ENCODE peak calls at places on chromosome 11, in eight cellular contexts. Q is esophagus squamous epithelium, A is spleen, B is HepG2, W is right lobe of liver, G is suprapubic skin, M is A549, E is tibial nerve. Z is an unnamed sample.

GRCh38 chr11:105244157-105244820 is 104.7 kb upstream of the CARD18 start:
- DNase-seq in Q (no peak), A (no peak), B (no peak), W (no peak), G (no peak), M (peak; percentile 71), E (no peak), Z (no peak)

GRCh38 chr11:21133722-21134121 is 464.3 kb downstream of the NELL1 start:
- DNase-seq in Q (no peak), A (no peak), B (no peak), W (no peak), G (no peak), M (no peak), E (no peak), Z (no peak)

GRCh38 chr11:104092744-104093143 is 56.3 kb downstream of the DDI1 start:
- DNase-seq in Q (no peak), A (no peak), B (no peak), W (no peak), G (no peak), M (no peak), E (no peak), Z (no peak)

GRCh38 chr11:70921804-70922203 is 330.6 kb downstream of the SHANK2 start:
- DNase-seq in Q (no peak), A (no peak), B (no peak), W (no peak), G (no peak), M (no peak), E (no peak), Z (no peak)

GRCh38 chr11:30346068-30346688 is 23.3 kb downstream of the ARL14EP start:
- DNase-seq in Q (no peak), A (no peak), B (peak; percentile 52), W (no peak), G (no peak), M (peak; percentile 47), E (no peak), Z (no peak)

GRCh38 chr11:68130121-68130520 is 8.9 kb upstream of the CHKA start:
- DNase-seq in Q (no peak), A (no peak), B (no peak), W (no peak), G (no peak), M (no peak), E (no peak), Z (no peak)

GRCh38 chr11:129785383-129786111 is 30.1 kb upstream of the TMEM45B start:
- DNase-seq in Q (no peak), A (no peak), B (peak; percentile 41), W (no peak), G (no peak), M (peak; percentile 8), E (no peak), Z (no peak)

GRCh38 chr11:68480193-68480592 is 19.6 kb downstream of the PPP6R3 start:
- DNase-seq in Q (no peak), A (no peak), B (no peak), W (no peak), G (no peak), M (no peak), E (no peak), Z (no peak)

GRCh38 chr11:104653011-104653806 is 245.1 kb downstream of the CASP12 start:
- DNase-seq in Q (no peak), A (no peak), B (no peak), W (no peak), G (no peak), M (no peak), E (no peak), Z (peak; percentile 43)

GRCh38 chr11:94883878-94884277 is 89.5 kb downstream of the CWC15 start:
- DNase-seq in Q (no peak), A (no peak), B (no peak), W (no peak), G (no peak), M (no peak), E (no peak), Z (no peak)

GRCh38 chr11:10654211-10655150 is 39.1 kb downstream of the IRAG1 start:
- DNase-seq in Q (no peak), A (no peak), B (peak; percentile 57), W (no peak), G (no peak), M (peak; percentile 72), E (no peak), Z (no peak)

GRCh38 chr11:12950681-12951080 is 58.4 kb upstream of the RASSF10 start:
- DNase-seq in Q (no peak), A (no peak), B (no peak), W (no peak), G (no peak), M (no peak), E (no peak), Z (no peak)

GRCh38 chr11:35246725-35247124 is 107.8 kb downstream of the CD44 start:
- DNase-seq in Q (no peak), A (no peak), B (no peak), W (no peak), G (no peak), M (no peak), E (no peak), Z (no peak)

DNA sequence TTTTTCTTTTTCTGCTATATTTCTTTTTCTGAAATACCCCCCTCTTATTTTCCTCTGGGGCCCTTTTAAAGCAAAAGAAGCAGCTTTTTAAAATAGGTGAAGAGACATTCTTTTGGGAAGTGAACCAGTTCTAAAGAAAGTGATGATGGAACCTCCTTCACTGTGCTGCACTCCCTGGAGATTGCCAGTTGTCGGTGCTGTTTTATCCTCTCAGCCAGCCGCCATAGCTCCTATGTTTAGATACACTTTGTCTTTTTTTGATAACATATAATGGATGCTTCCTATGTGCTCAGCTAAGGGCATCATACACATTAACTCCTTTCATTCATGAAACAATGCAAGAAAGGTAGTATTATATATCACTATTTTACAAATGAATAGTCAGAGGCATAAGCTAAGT is 14.0 kb downstream of the CFAP300 start:
- DNase-seq in Q (no peak), A (no peak), B (peak; percentile 21), W (no peak), G (no peak), M (no peak), E (no peak), Z (no peak)
- TF ChIP-seq CTCF in Q (no peak), A (no peak), B (peak; percentile 73), W (peak; percentile 35), G (no peak), M (no peak), E (no peak), Z (no peak)

DNA sequence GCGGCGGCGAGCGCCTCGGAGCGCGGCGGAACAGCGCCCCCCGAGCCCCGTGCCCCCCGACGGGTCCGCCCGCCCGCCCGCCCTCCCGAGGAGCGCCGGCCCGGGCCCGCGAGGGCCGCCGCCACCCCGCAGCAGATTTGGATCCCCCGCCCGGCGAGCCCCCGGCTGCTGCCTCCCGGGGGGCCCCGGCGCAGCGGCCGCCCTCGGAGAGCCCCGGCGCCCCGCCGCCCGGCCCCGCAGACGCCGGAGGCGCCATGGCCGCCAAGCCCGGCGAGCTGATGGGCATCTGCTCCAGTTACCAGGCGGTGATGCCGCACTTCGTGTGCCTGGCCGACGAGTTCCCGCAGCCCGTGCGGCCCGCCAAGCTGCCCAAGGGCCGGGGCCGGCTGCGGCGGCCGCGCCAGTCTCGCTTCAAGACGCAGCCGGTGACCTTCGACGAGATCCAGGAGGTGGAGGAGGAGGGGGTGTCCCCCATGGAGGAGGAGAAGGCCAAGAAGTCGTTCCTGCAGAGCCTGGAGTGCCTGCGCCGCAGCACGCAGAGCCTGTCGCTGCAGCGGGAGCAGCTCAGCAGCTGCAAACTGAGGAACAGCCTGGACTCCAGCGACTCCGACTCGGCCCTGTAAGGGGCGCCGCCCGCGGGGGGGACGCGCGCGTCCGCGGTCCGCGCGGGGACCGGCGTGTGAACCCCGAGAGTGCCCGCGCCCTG is 367 bp downstream of the C11orf96 start:
- DNase-seq in Q (no peak), A (no peak), B (no peak), W (no peak), G (no peak), M (peak; percentile 46), E (no peak), Z (peak; percentile 68)
- TF ChIP-seq POLR2A in Q (no peak), A (no peak), B (no peak), W (no peak), G (no peak), M (no peak), E (no peak), Z (no peak)

GRCh38 chr11:86431258-86431657 is 56.6 kb downstream of the CCDC81 start:
- DNase-seq in Q (no peak), A (no peak), B (no peak), W (no peak), G (no peak), M (no peak), E (no peak), Z (no peak)

GRCh38 chr11:86421976-86422770 is 47.5 kb downstream of the CCDC81 start:
- DNase-seq in Q (no peak), A (no peak), B (no peak), W (no peak), G (no peak), M (no peak), E (no peak), Z (no peak)

GRCh38 chr11:86427441-86427840 is 52.8 kb downstream of the CCDC81 start:
- DNase-seq in Q (no peak), A (no peak), B (no peak), W (no peak), G (no peak), M (no peak), E (no peak), Z (no peak)
- TF ChIP-seq CTCF in Q (no peak), A (no peak), B (no peak), W (no peak), G (no peak), M (no peak), E (no peak), Z (no peak)

GRCh38 chr11:6502382-6502781 is 5.3 kb downstream of the DNHD1 start:
- DNase-seq in Q (no peak), A (no peak), B (no peak), W (no peak), G (no peak), M (no peak), E (no peak), Z (no peak)

GRCh38 chr11:6498544-6498943 is 1.5 kb downstream of the DNHD1 start:
- DNase-seq in Q (no peak), A (no peak), B (no peak), W (no peak), G (no peak), M (no peak), E (no peak), Z (no peak)

GRCh38 chr11:6497069-6497839 is at the start of gene DNHD1:
- DNase-seq in Q (no peak), A (no peak), B (no peak), W (no peak), G (no peak), M (no peak), E (no peak), Z (no peak)

DNA sequence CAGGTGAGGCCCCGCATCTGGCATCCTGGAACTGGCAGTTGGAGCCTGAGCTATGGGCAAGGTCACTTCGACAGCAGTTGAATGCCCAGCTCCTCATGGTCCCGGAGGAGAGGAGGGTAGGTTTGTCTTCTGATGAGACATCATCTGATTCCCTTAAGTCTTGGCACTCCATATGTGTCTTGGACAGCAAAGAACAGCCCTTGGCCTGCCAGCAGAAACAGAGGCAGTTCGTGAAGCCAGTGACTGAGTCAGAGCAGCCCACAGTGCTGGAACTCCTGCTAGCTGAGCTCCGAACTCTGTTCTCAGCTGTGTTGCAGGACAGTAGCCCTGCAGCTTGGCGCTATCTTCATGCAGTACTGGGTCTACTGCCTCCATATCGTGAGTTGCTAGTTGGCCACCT is 1.0 kb downstream of the DNHD1 start:
- DNase-seq in Q (no peak), A (no peak), B (no peak), W (no peak), G (no peak), M (no peak), E (no peak), Z (no peak)
- TF ChIP-seq POLR2A in Q (no peak), A (no peak), B (no peak), W (no peak), G (no peak), M (no peak), E (no peak), Z (no peak)

GRCh38 chr11:66603072-66603471 is 10.1 kb downstream of the CCS start:
- DNase-seq in Q (no peak), A (no peak), B (no peak), W (no peak), G (no peak), M (no peak), E (no peak), Z (no peak)
- TF ChIP-seq CTCF in Q (no peak), A (no peak), B (no peak), W (no peak), G (no peak), M (no peak), E (no peak), Z (no peak)